ENCODE peak calls at places on chromosomes 12 and 14, in four cellular contexts. One of them, this sample, is unnamed.
A peak's percentile ranks its signal among the peaks of the same experiment; 100 is the strongest.

GRCh38 chr14:61351457-61351856 is 30.1 kb downstream of the PRKCH start:
- ATAC-seq in A549: no peak
- ATAC-seq in heart left ventricle: no peak
- ATAC-seq in body of pancreas: no peak
- ATAC-seq in this sample: no peak

GRCh38 chr14:96255501-96256366 is at the start of gene BDKRB1:
- ATAC-seq in A549: no peak
- ATAC-seq in heart left ventricle: no peak
- ATAC-seq in body of pancreas: peak; percentile 34
- ATAC-seq in this sample: peak; percentile 77

GRCh38 chr12:6774557-6775062 is 2.3 kb downstream of the LAG3 start:
- ATAC-seq in A549: no peak
- ATAC-seq in heart left ventricle: no peak
- ATAC-seq in body of pancreas: no peak
- ATAC-seq in this sample: no peak

GRCh38 chr12:58765076-58765475 is 155.2 kb downstream of the LRIG3 start:
- ATAC-seq in A549: no peak
- ATAC-seq in heart left ventricle: no peak
- ATAC-seq in body of pancreas: peak; percentile 15
- ATAC-seq in this sample: no peak

GRCh38 chr12:131443019-131444000 is 267.6 kb upstream of the SFSWAP start:
- ATAC-seq in A549: no peak
- ATAC-seq in heart left ventricle: no peak
- ATAC-seq in body of pancreas: no peak
- ATAC-seq in this sample: no peak

GRCh38 chr12:27534060-27534764 is 10.2 kb downstream of the PPFIBP1 start:
- ATAC-seq in A549: no peak
- ATAC-seq in heart left ventricle: no peak
- ATAC-seq in body of pancreas: no peak
- ATAC-seq in this sample: no peak

GRCh38 chr12:125861299-125862281 is 796.4 kb downstream of the AACS start:
- ATAC-seq in A549: no peak
- ATAC-seq in heart left ventricle: peak; percentile 90
- ATAC-seq in body of pancreas: peak; percentile 100
- ATAC-seq in this sample: peak; percentile 81

GRCh38 chr12:92123780-92124707 is 21.6 kb downstream of the BTG1 start:
- ATAC-seq in A549: peak; percentile 7
- ATAC-seq in heart left ventricle: no peak
- ATAC-seq in body of pancreas: no peak
- ATAC-seq in this sample: no peak

GRCh38 chr14:34081576-34082136 is 130.8 kb upstream of the EGLN3 start:
- ATAC-seq in A549: peak; percentile 57
- ATAC-seq in heart left ventricle: peak; percentile 81
- ATAC-seq in body of pancreas: peak; percentile 96
- ATAC-seq in this sample: no peak

GRCh38 chr12:67634167-67634793 is 14.3 kb upstream of the DYRK2 start:
- ATAC-seq in A549: no peak
- ATAC-seq in heart left ventricle: peak; percentile 68
- ATAC-seq in body of pancreas: no peak
- ATAC-seq in this sample: no peak

GRCh38 chr14:96470331-96470730 is 31.9 kb upstream of the PAPOLA start:
- ATAC-seq in A549: peak; percentile 54
- ATAC-seq in heart left ventricle: no peak
- ATAC-seq in body of pancreas: no peak
- ATAC-seq in this sample: no peak

GRCh38 chr12:81835783-81836182 is 76.6 kb upstream of the PPFIA2 start:
- ATAC-seq in A549: no peak
- ATAC-seq in heart left ventricle: no peak
- ATAC-seq in body of pancreas: no peak
- ATAC-seq in this sample: no peak

GRCh38 chr14:94110552-94111181 is at the start of gene IFI27:
- ATAC-seq in A549: no peak
- ATAC-seq in heart left ventricle: peak; percentile 84
- ATAC-seq in body of pancreas: peak; percentile 39
- ATAC-seq in this sample: peak; percentile 71

GRCh38 chr14:67493092-67493717 is 4.7 kb upstream of the TMEM229B start:
- ATAC-seq in A549: no peak
- ATAC-seq in heart left ventricle: no peak
- ATAC-seq in body of pancreas: no peak
- ATAC-seq in this sample: no peak

GRCh38 chr12:109467978-109468676 is 9.0 kb downstream of the KCTD10 start:
- ATAC-seq in A549: no peak
- ATAC-seq in heart left ventricle: no peak
- ATAC-seq in body of pancreas: no peak
- ATAC-seq in this sample: no peak

GRCh38 chr14:64734990-64735389 is 30.8 kb downstream of the PLEKHG3 start:
- ATAC-seq in A549: no peak
- ATAC-seq in heart left ventricle: no peak
- ATAC-seq in body of pancreas: no peak
- ATAC-seq in this sample: no peak

GRCh38 chr12:6193853-6194815 is 6.1 kb upstream of the CD9 start:
- ATAC-seq in A549: no peak
- ATAC-seq in heart left ventricle: no peak
- ATAC-seq in body of pancreas: no peak
- ATAC-seq in this sample: no peak

GRCh38 chr12:50545783-50546182 is 41.0 kb downstream of the DIP2B start:
- ATAC-seq in A549: no peak
- ATAC-seq in heart left ventricle: no peak
- ATAC-seq in body of pancreas: no peak
- ATAC-seq in this sample: no peak

GRCh38 chr12:133201888-133202287 is 20.6 kb downstream of the ZNF268 start:
- ATAC-seq in A549: no peak
- ATAC-seq in heart left ventricle: no peak
- ATAC-seq in body of pancreas: no peak
- ATAC-seq in this sample: no peak

GRCh38 chr14:71398450-71398849 is 491.2 kb downstream of the PCNX1 start:
- ATAC-seq in A549: no peak
- ATAC-seq in heart left ventricle: no peak
- ATAC-seq in body of pancreas: no peak
- ATAC-seq in this sample: no peak

GRCh38 chr14:78848234-78848820 is 678.2 kb downstream of the NRXN3 start:
- ATAC-seq in A549: peak; percentile 85
- ATAC-seq in heart left ventricle: peak; percentile 50
- ATAC-seq in body of pancreas: peak; percentile 75
- ATAC-seq in this sample: no peak

GRCh38 chr12:8508912-8509841 is 4.1 kb upstream of the CLEC4D start:
- ATAC-seq in A549: no peak
- ATAC-seq in heart left ventricle: no peak
- ATAC-seq in body of pancreas: no peak
- ATAC-seq in this sample: no peak

GRCh38 chr14:72723741-72724530 is 170.0 kb downstream of the DPF3 start:
- ATAC-seq in A549: no peak
- ATAC-seq in heart left ventricle: no peak
- ATAC-seq in body of pancreas: no peak
- ATAC-seq in this sample: no peak

GRCh38 chr12:131222271-131223139 is 268.8 kb downstream of the ADGRD1 start:
- ATAC-seq in A549: no peak
- ATAC-seq in heart left ventricle: no peak
- ATAC-seq in body of pancreas: no peak
- ATAC-seq in this sample: no peak

GRCh38 chr14:53509227-53509822 is 356.2 kb upstream of the DDHD1 start:
- ATAC-seq in A549: no peak
- ATAC-seq in heart left ventricle: peak; percentile 95
- ATAC-seq in body of pancreas: no peak
- ATAC-seq in this sample: peak; percentile 95

GRCh38 chr14:30223385-30223785 is 295.7 kb upstream of the PRKD1 start:
- ATAC-seq in A549: peak; percentile 89
- ATAC-seq in heart left ventricle: peak; percentile 82
- ATAC-seq in body of pancreas: peak; percentile 98
- ATAC-seq in this sample: peak; percentile 55

GRCh38 chr12:93763746-93764147 is 86.6 kb downstream of the CRADD start:
- ATAC-seq in A549: no peak
- ATAC-seq in heart left ventricle: no peak
- ATAC-seq in body of pancreas: no peak
- ATAC-seq in this sample: no peak

GRCh38 chr12:119302334-119303132 is 32.0 kb upstream of the CCDC60 start:
- ATAC-seq in A549: no peak
- ATAC-seq in heart left ventricle: no peak
- ATAC-seq in body of pancreas: no peak
- ATAC-seq in this sample: no peak

GRCh38 chr12:7503686-7504085 is at the start of gene CD163:
- ATAC-seq in A549: no peak
- ATAC-seq in heart left ventricle: peak; percentile 45
- ATAC-seq in body of pancreas: no peak
- ATAC-seq in this sample: peak; percentile 25

GRCh38 chr12:11344504-11344903 is 34.3 kb upstream of the PRB4 start:
- ATAC-seq in A549: no peak
- ATAC-seq in heart left ventricle: no peak
- ATAC-seq in body of pancreas: no peak
- ATAC-seq in this sample: no peak

GRCh38 chr12:103482365-103482764 is 13.4 kb downstream of the C12orf42 start:
- ATAC-seq in A549: no peak
- ATAC-seq in heart left ventricle: no peak
- ATAC-seq in body of pancreas: no peak
- ATAC-seq in this sample: no peak

GRCh38 chr12:64824130-64824499 is 332 bp upstream of the TBC1D30 start:
- ATAC-seq in A549: no peak
- ATAC-seq in heart left ventricle: no peak
- ATAC-seq in body of pancreas: no peak
- ATAC-seq in this sample: peak; percentile 20

GRCh38 chr12:1776139-1776975 is 44.0 kb upstream of the LRTM2 start:
- ATAC-seq in A549: peak; percentile 87
- ATAC-seq in heart left ventricle: peak; percentile 55
- ATAC-seq in body of pancreas: no peak
- ATAC-seq in this sample: no peak

GRCh38 chr12:1777798-1778197 is 42.6 kb upstream of the LRTM2 start:
- ATAC-seq in A549: no peak
- ATAC-seq in heart left ventricle: no peak
- ATAC-seq in body of pancreas: no peak
- ATAC-seq in this sample: no peak

GRCh38 chr12:1778911-1779310 is 41.5 kb upstream of the LRTM2 start:
- ATAC-seq in A549: no peak
- ATAC-seq in heart left ventricle: no peak
- ATAC-seq in body of pancreas: no peak
- ATAC-seq in this sample: peak; percentile 34

GRCh38 chr12:1769809-1770494 is 50.4 kb upstream of the LRTM2 start:
- ATAC-seq in A549: no peak
- ATAC-seq in heart left ventricle: no peak
- ATAC-seq in body of pancreas: no peak
- ATAC-seq in this sample: no peak

DNA sequence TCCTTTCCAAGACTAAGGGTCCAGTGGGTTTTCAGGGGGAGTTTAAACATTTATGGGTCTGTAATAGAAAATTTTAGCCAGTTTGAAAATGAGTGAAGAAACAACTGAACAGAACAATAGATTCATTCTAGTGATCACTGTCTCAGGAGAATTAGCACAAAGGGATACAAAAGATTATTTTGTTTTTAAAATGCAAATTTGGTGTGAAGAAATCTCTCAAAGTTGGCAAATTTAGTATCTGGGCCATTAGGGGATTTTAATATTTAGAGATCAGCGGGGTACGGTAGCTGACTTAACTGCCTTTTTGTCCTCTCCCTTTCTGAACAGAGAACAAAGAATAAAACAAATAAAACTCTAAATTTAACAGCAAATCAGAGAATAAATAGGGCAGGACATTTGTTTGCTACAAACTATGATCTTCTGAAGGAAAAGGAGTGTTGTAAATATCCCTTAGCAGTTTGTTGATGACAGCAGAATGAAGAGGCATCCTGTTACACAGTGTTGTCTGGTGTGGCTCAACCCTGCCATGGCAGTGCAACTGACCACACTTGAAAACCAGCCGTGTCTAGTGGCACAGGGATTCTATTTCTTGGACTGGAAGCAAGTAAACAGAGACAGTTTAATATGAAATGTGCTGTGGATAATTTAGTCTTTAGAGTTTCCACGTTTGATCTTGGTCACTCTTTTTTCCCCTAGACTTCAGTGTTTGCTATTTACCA is 46.3 kb upstream of the LRTM2 start:
- ATAC-seq in A549: no peak
- ATAC-seq in heart left ventricle: peak; percentile 81
- ATAC-seq in body of pancreas: no peak
- ATAC-seq in this sample: no peak
- TF ChIP-seq POLR2A in A549: no peak
- TF ChIP-seq POLR2A in heart left ventricle: no peak
- TF ChIP-seq POLR2A in body of pancreas: no peak
- TF ChIP-seq POLR2A in this sample: no peak

DNA sequence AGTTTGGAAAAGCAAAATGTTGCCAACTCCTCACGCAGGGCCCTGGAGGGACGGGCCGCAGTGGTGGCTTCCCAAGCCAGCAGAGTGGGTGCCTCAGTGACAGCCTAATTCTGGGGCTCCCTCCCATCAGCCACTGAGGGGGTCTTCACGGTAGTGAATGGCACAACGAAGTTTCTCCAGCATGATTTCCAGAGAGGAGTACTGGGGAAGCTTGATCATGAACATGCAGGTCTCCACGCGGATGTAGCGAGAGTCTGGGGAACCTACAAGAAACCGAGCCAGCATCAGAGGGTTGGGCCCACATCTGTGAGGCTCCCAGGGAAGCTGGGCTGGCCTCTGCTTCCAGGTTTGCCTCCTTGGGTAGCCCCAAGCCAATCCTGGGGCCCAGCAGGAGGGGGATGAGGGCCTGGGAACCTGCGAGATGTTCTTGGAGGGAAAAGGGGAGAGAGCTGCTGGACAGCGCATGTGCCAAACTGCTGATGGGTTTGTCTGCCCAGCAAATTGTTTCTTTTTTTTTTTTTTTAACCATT is 37.0 kb downstream of the TRAFD1 start:
- ATAC-seq in A549: no peak
- ATAC-seq in heart left ventricle: no peak
- ATAC-seq in body of pancreas: no peak
- ATAC-seq in this sample: no peak
- TF ChIP-seq POLR2A in A549: no peak
- TF ChIP-seq POLR2A in heart left ventricle: no peak
- TF ChIP-seq POLR2A in body of pancreas: no peak
- TF ChIP-seq POLR2A in this sample: no peak

GRCh38 chr12:56477521-56478225 is 9.3 kb downstream of the SPRYD4 start:
- ATAC-seq in A549: no peak
- ATAC-seq in heart left ventricle: no peak
- ATAC-seq in body of pancreas: no peak
- ATAC-seq in this sample: no peak
- TF ChIP-seq POLR2A in A549: no peak
- TF ChIP-seq POLR2A in heart left ventricle: no peak
- TF ChIP-seq POLR2A in body of pancreas: no peak
- TF ChIP-seq POLR2A in this sample: no peak

DNA sequence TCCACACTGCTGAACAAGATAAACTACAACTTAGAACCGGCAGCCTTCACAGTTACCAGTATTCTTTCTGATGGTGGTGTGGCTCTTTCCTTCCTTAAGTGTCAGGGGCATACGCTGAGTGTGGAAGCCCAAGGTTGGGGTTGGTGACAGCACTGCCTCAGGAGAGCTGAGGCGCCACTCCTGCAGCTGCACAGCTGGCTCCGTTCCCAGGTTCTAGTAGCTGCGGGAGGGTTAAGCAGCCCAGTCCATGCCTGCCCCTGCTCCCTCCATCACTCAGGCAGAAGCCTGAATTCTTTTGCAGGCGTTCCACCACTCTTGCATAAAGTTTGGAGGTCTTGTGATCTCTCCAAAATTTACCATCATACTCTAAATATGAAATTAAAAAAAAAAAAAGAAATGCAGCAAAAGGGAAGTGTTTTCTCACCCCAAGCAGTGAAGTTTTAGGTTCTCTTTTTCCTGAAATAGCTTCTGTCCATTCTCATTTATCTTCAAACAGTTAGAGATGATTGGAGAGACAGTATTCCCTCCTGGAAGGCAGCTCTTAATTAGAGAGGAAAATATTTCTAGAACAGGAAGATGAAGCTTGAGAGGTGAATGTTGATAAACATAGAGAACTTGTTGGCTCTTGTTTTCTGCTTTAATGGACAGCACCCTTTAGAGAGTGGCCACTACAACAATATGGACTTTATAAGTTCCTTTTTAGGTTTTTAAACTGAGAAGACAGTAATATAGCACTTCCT is 136.1 kb downstream of the FGD4 start:
- ATAC-seq in A549: peak; percentile 85
- ATAC-seq in heart left ventricle: peak; percentile 94
- ATAC-seq in body of pancreas: peak; percentile 85
- ATAC-seq in this sample: peak; percentile 40
- TF ChIP-seq POLR2A in A549: no peak
- TF ChIP-seq POLR2A in heart left ventricle: no peak
- TF ChIP-seq POLR2A in body of pancreas: no peak
- TF ChIP-seq POLR2A in this sample: no peak

This sample was measured in gastroesophageal sphincter.